ENCODE peak calls at places on chromosomes 7 and 10, in four cellular contexts. P, D, Z and O are unnamed samples.

GRCh38 chr7:17041324-17041723 is 159.5 kb upstream of the AGR3 start:
- DNase-seq in P (peak; percentile 96), D (no peak), Z (peak; percentile 54), O (no peak)

GRCh38 chr7:105224884-105225651 is 163.7 kb downstream of the SRPK2 start:
- DNase-seq in P (peak; percentile 95), D (no peak), Z (peak; percentile 75), O (peak; percentile 38)

GRCh38 chr7:131674131-131674530 is 117.7 kb upstream of the PODXL start:
- DNase-seq in P (no peak), D (no peak), Z (no peak), O (no peak)

GRCh38 chr10:91603931-91604331 is 28.9 kb downstream of the PPP1R3C start:
- DNase-seq in P (no peak), D (no peak), Z (peak; percentile 54), O (no peak)

GRCh38 chr10:100825946-100826660 is 80.7 kb downstream of the PAX2 start:
- DNase-seq in P (no peak), D (no peak), Z (no peak), O (no peak)

GRCh38 chr10:16520900-16521299 is 779 bp downstream of the C1QL3 start:
- DNase-seq in P (peak; percentile 12), D (no peak), Z (no peak), O (no peak)

GRCh38 chr7:150357277-150357676 is 11.3 kb upstream of the REPIN1 start:
- DNase-seq in P (no peak), D (no peak), Z (no peak), O (no peak)

GRCh38 chr7:4093492-4093891 is 588.6 kb upstream of the FOXK1 start:
- DNase-seq in P (no peak), D (no peak), Z (no peak), O (no peak)

GRCh38 chr7:83347836-83348482 is 185.3 kb upstream of the PCLO start:
- DNase-seq in P (peak; percentile 65), D (no peak), Z (peak; percentile 23), O (no peak)

GRCh38 chr7:141304291-141304690 is 230.4 kb downstream of the TMEM178B start:
- DNase-seq in P (no peak), D (no peak), Z (no peak), O (no peak)

GRCh38 chr7:80583901-80584300 is 54.5 kb upstream of the CD36 start:
- DNase-seq in P (peak; percentile 33), D (no peak), Z (no peak), O (no peak)

GRCh38 chr10:116801658-116802057 is 47.6 kb upstream of the ENO4 start:
- DNase-seq in P (no peak), D (no peak), Z (no peak), O (no peak)

GRCh38 chr10:116798859-116799258 is 50.4 kb upstream of the ENO4 start:
- DNase-seq in P (no peak), D (no peak), Z (no peak), O (no peak)

GRCh38 chr10:116802474-116802873 is 46.8 kb upstream of the ENO4 start:
- DNase-seq in P (no peak), D (no peak), Z (no peak), O (no peak)

GRCh38 chr10:116802876-116803275 is 46.4 kb upstream of the ENO4 start:
- DNase-seq in P (no peak), D (no peak), Z (no peak), O (no peak)

GRCh38 chr10:116800356-116800929 is 48.9 kb upstream of the ENO4 start:
- DNase-seq in P (no peak), D (no peak), Z (no peak), O (no peak)
- H3K4me3 ChIP-seq in P (no peak overlapping the region), D (no peak overlapping the region), Z (no peak overlapping the region), O (no peak overlapping the region)

DNA sequence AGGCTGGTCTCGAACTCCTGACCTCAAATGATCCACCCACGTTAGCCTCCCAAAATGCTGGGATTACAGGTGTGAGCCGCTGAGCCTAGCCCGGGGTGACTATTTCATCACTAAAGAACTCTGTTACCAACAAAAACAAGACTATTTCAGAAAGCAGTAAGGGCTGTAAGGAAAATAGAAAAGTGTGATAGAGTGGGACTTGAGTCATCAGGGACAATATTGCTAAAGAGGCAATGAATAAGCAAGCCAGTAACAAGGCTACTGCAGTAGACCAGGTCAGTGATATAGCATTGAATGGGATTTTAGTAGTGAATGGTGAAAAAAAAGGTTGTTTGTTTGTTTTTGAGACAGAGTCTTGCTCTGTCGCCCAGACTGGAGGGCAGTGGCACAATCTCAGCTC is 51.7 kb downstream of the SVOPL start:
- DNase-seq in P (no peak), D (no peak), Z (no peak), O (no peak)
- TF ChIP-seq POLR2A in P (no peak), D (no peak), Z (no peak), O (no peak)

DNA sequence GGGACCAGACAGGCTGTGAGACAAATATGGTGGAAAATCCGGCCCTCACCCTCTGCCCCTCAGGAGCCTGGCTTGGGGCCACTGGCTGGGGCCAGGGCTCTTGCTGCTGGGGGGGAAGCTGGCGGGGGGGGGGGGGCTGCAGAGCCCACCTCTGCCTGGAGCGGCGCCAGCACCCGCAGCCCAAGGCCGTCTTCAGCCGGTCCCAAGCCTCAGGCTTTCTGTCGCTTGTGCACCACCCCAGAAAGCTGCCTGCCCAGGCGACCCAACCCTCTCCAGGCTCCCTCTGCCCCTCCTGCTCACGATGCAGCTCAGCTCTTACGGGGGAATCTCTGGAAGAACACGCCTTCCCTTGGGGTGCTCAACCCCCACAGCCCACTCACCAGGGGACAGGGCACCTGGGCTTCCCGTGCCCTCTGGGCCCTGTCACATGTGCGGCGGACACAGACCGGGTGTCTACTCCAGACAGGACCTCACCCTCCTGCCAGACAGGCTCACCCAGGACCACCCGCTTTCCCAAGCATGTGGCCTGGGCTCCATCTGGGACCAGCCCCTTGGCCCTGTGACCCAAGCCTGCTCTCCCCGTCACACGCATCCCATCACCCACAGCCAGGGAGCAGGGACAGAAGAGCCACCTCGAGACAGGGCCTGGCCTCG is 43.9 kb downstream of the DPYSL4 start:
- DNase-seq in P (no peak), D (peak; percentile 40), Z (no peak), O (no peak)
- H3K4me3 ChIP-seq in P (no peak overlapping the region), D (peak overlapping the region; percentile 47), Z (no peak overlapping the region), O (no peak overlapping the region)

GRCh38 chr10:97499561-97500296 is 1.0 kb downstream of the UBTD1 start:
- DNase-seq in P (peak; percentile 55), D (peak; percentile 82), Z (no peak), O (peak; percentile 61)
- TF ChIP-seq POLR2A in P (no peak), D (no peak), Z (no peak), O (peak; percentile 18)

GRCh38 chr10:114304566-114305421 is 65.7 kb downstream of the VWA2 start:
- DNase-seq in P (no peak), D (no peak), Z (peak; percentile 37), O (peak; percentile 56)

GRCh38 chr10:114305521-114305925 is 66.5 kb downstream of the VWA2 start:
- DNase-seq in P (no peak), D (no peak), Z (no peak), O (no peak)

GRCh38 chr10:114303556-114303955 is 64.5 kb downstream of the VWA2 start:
- DNase-seq in P (no peak), D (no peak), Z (no peak), O (no peak)

GRCh38 chr10:114301951-114302710 is 63.1 kb downstream of the VWA2 start:
- DNase-seq in P (no peak), D (no peak), Z (no peak), O (no peak)

DNA sequence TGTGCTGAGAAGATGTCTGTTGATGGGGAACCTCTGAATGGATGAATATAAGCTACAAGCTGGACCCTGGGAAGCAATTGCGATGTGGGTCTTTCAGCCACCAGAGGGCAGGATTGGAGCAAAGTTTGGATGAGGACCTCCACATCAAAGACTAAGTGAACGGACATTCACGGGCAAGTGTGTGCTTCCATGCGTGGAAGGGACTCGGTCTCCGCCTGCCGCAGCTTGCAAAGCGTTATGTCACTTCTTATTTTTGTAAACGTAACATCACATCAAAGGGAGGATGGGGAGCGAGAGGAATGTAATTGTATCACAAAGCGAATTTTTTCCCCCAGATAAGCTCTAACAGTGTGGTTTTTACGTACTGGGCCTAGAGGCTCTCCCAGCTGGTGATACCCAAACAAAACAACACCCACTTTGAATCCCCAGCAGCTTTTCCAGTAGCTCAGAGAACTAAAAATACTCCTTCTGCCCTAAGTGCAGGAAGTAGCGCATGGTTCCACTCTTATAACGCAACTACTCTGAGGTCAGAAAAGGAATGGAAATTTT is 65.0 kb downstream of the VWA2 start:
- DNase-seq in P (peak; percentile 88), D (no peak), Z (peak; percentile 80), O (peak; percentile 81)
- H3K4me3 ChIP-seq in P (peak overlapping the region; percentile 3), D (peak overlapping the region; percentile 55), Z (peak overlapping the region; percentile 29), O (peak overlapping the region; percentile 45)

DNA sequence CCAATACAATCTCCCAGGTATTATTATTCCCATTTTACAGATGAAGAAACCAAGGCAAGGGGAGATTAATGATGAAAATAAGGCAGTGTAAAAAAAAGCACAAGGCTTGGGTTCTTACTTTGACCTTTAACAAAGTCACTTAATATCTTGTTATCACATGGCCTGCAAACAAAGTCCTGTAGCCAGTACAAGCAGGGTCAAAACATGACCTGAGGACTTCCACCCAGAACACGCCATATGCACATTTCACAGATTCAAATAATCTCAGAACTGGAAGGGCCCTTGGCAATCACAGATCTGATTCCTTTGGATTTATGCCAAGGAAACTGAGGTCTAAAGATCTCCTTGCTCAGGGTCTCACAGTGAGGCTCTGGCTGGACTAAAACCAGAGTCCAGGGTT is 162.1 kb downstream of the KCNMA1 start:
- DNase-seq in P (no peak), D (no peak), Z (no peak), O (no peak)
- TF ChIP-seq POLR2A in P (no peak), D (no peak), Z (no peak), O (no peak)

DNA sequence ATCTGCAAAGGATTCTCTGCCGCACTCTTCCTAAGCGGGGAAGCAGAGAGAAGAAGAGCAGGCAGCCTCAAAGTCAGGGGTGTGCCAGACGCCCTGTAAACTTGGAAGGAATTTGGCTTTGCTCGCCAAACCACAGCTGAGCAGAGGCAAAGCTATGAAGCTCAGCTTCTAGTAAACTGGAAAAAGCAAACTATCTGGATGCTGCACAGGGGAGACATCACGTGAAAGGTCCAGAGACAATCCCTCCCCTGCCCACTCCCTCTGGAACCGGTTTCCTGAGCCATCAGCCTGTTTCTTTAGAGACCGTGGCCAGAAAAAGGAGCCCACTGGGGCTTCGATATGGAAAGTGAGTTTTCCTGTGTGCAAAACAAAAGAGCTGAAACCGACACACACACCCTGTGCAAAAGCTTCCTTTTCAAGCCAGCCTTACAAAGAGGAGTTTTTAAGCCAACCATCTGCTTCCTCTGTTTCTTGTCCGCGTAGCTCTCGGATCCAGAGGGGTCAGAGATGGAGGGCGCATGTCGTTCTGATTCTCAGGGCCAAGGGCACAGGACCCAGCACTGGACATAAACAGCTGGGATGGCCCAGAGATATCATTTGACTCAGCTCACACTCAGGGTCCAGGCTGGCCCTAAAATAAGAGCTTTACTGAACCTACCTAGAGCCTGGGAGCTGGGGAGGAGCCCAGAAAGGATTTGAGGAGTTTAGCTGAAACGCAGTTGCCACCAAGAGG is 58.2 kb upstream of the DNAAF5 start:
- DNase-seq in P (peak; percentile 85), D (no peak), Z (no peak), O (peak; percentile 35)
- H3K4me3 ChIP-seq in P (no peak overlapping the region), D (peak overlapping the region; percentile 19), Z (no peak overlapping the region), O (no peak overlapping the region)